ENCODE peak calls at places on chromosomes 13 and 19, in eight cellular contexts. M is astrocyte of the spinal cord, D is kidney tubule cell, L is PC-3, W is neural progenitor cell, U is BE2C, V is fibroblast of mammary gland, C is fibroblast of lung. Z is an unnamed sample.

GRCh38 chr19:48274938-48275337 is 5.1 kb downstream of the ZNF114 start:
- DNase-seq in C (no peak), L (no peak), D (no peak), W (no peak), V (no peak), U (no peak), M (no peak), Z (no peak)

GRCh38 chr19:4365341-4365740 is 22.0 kb downstream of the MPND start:
- DNase-seq in U (no peak), V (no peak), D (no peak), M (no peak), C (no peak), L (no peak), W (no peak), Z (no peak)

GRCh38 chr13:20270163-20270865 is 38.2 kb upstream of the GJB6 start:
- DNase-seq in C (peak), M (peak), D (peak), V (no peak), U (no peak), L (no peak), W (no peak), Z (no peak)

GRCh38 chr19:45419396-45419795 is 4.3 kb downstream of the ERCC1 start:
- DNase-seq in W (no peak), C (no peak), V (no peak), L (no peak), U (no peak), M (no peak), D (no peak), Z (no peak)

GRCh38 chr19:16062789-16063188 is 13.5 kb upstream of the TPM4 start:
- DNase-seq in L (peak), C (no peak), U (peak), W (peak), M (no peak), V (no peak), D (peak), Z (peak)

GRCh38 chr19:58558066-58558622 is at the start of gene UBE2M:
- DNase-seq in W (no peak), M (peak), D (no peak), U (peak), V (peak), C (peak), L (no peak), Z (peak)

GRCh38 chr19:6531956-6532243 is 1.1 kb downstream of the TNFSF9 start:
- DNase-seq in M (no peak), D (no peak), V (no peak), C (no peak), U (no peak), L (no peak), W (no peak), Z (no peak)

GRCh38 chr13:49021953-49022352 is 46.2 kb downstream of the FNDC3A start:
- DNase-seq in C (peak), W (no peak), L (peak), D (peak), U (no peak), V (no peak), M (peak), Z (no peak)

GRCh38 chr19:55642153-55643002 is 1.1 kb upstream of the ZNF581 start:
- DNase-seq in L (peak), V (no peak), W (peak), U (peak), C (peak), M (no peak), D (peak), Z (no peak)

GRCh38 chr19:47729468-47729798 is 15.9 kb upstream of the NOP53 start:
- DNase-seq in C (peak), M (peak), D (peak), L (peak), W (peak), U (no peak), V (peak), Z (no peak)

GRCh38 chr19:800360-801029 is 3.2 kb downstream of the PTBP1 start:
- DNase-seq in L (peak), U (peak), V (peak), D (peak), W (no peak), M (no peak), C (peak), Z (no peak)

GRCh38 chr13:29605860-29606526 is 10.5 kb upstream of the SLC7A1 start:
- DNase-seq in W (no peak), C (no peak), L (no peak), V (no peak), D (no peak), M (no peak), U (no peak), Z (no peak)

GRCh38 chr19:39969266-39969665 is 1.7 kb upstream of the PSMC4 start:
- DNase-seq in L (no peak), U (no peak), D (no peak), C (no peak), W (no peak), M (peak), V (peak), Z (no peak)

GRCh38 chr13:46179576-46180368 is 2.2 kb downstream of the LCP1 start:
- DNase-seq in W (no peak), M (no peak), L (no peak), D (no peak), V (no peak), U (no peak), C (no peak), Z (peak)

GRCh38 chr13:44312131-44312530 is 61.5 kb upstream of the SERP2 start:
- DNase-seq in M (no peak), W (no peak), D (no peak), C (no peak), L (no peak), V (no peak), U (no peak), Z (no peak)

GRCh38 chr19:49151339-49152217 is 3.6 kb downstream of the HRC start:
- DNase-seq in C (peak), W (peak), M (no peak), U (peak), V (peak), L (peak), D (peak), Z (no peak)

GRCh38 chr19:14135985-14136508 is 342 bp downstream of the ASF1B start:
- DNase-seq in W (no peak), M (no peak), V (no peak), C (no peak), U (no peak), D (no peak), L (no peak), Z (no peak)

GRCh38 chr13:109941951-109942350 is 155.6 kb upstream of the IRS2 start:
- DNase-seq in D (peak), M (no peak), V (peak), L (no peak), C (peak), U (no peak), W (no peak), Z (no peak)

GRCh38 chr19:51478381-51479285 is at the start of gene CEACAM18:
- DNase-seq in L (no peak), V (no peak), U (no peak), W (no peak), D (no peak), C (no peak), M (no peak), Z (no peak)